ENCODE peak calls at places on chromosomes 13 and 19, in six cellular contexts. One of them, this sample, is unnamed.

GRCh38 chr19:35975608-35976214 is 19.3 kb upstream of the SDHAF1 start:
- DNase-seq in stomach: no peak
- DNase-seq in transverse colon: no peak
- DNase-seq in vagina: no peak
- DNase-seq in esophagus muscularis mucosa: no peak
- DNase-seq in HCT116: no peak
- DNase-seq in this sample: no peak

GRCh38 chr13:106537521-106537920 is 2.1 kb upstream of the EFNB2 start:
- DNase-seq in stomach: no peak
- DNase-seq in transverse colon: no peak
- DNase-seq in vagina: no peak
- DNase-seq in esophagus muscularis mucosa: no peak
- DNase-seq in HCT116: no peak
- DNase-seq in this sample: no peak

GRCh38 chr19:8484331-8484894 is 18.0 kb downstream of the PRAM1 start:
- DNase-seq in stomach: peak; percentile 48
- DNase-seq in transverse colon: peak; percentile 56
- DNase-seq in vagina: no peak
- DNase-seq in esophagus muscularis mucosa: no peak
- DNase-seq in HCT116: no peak
- DNase-seq in this sample: peak; percentile 82

GRCh38 chr19:34336781-34337271 is 28.2 kb upstream of the GPI start:
- DNase-seq in stomach: no peak
- DNase-seq in transverse colon: no peak
- DNase-seq in vagina: no peak
- DNase-seq in esophagus muscularis mucosa: no peak
- DNase-seq in HCT116: peak; percentile 8
- DNase-seq in this sample: no peak

GRCh38 chr19:5674734-5675133 is 5.6 kb downstream of the MICOS13 start:
- DNase-seq in stomach: no peak
- DNase-seq in transverse colon: no peak
- DNase-seq in vagina: no peak
- DNase-seq in esophagus muscularis mucosa: no peak
- DNase-seq in HCT116: no peak
- DNase-seq in this sample: no peak

GRCh38 chr19:8366961-8367326 is 3.0 kb downstream of the ANGPTL4 start:
- DNase-seq in stomach: no peak
- DNase-seq in transverse colon: peak; percentile 30
- DNase-seq in vagina: no peak
- DNase-seq in esophagus muscularis mucosa: no peak
- DNase-seq in HCT116: no peak
- DNase-seq in this sample: peak; percentile 47

GRCh38 chr19:36837525-36837901 is 674 bp downstream of the ZNF790 start:
- DNase-seq in stomach: no peak
- DNase-seq in transverse colon: no peak
- DNase-seq in vagina: no peak
- DNase-seq in esophagus muscularis mucosa: no peak
- DNase-seq in HCT116: no peak
- DNase-seq in this sample: no peak

GRCh38 chr13:114024603-114025431 is 50.9 kb upstream of the C13orf46 start:
- DNase-seq in stomach: no peak
- DNase-seq in transverse colon: peak; percentile 63
- DNase-seq in vagina: no peak
- DNase-seq in esophagus muscularis mucosa: no peak
- DNase-seq in HCT116: no peak
- DNase-seq in this sample: no peak

GRCh38 chr13:39729161-39729560 is 73.7 kb downstream of the COG6 start:
- DNase-seq in stomach: no peak
- DNase-seq in transverse colon: no peak
- DNase-seq in vagina: no peak
- DNase-seq in esophagus muscularis mucosa: no peak
- DNase-seq in HCT116: no peak
- DNase-seq in this sample: no peak

GRCh38 chr13:92158335-92158734 is 759.9 kb downstream of the GPC5 start:
- DNase-seq in stomach: no peak
- DNase-seq in transverse colon: no peak
- DNase-seq in vagina: no peak
- DNase-seq in esophagus muscularis mucosa: no peak
- DNase-seq in HCT116: no peak
- DNase-seq in this sample: no peak

GRCh38 chr13:76965759-76966421 is 17.6 kb downstream of the ACOD1 start:
- DNase-seq in stomach: peak; percentile 33
- DNase-seq in transverse colon: peak; percentile 14
- DNase-seq in vagina: no peak
- DNase-seq in esophagus muscularis mucosa: no peak
- DNase-seq in HCT116: no peak
- DNase-seq in this sample: no peak

DNA sequence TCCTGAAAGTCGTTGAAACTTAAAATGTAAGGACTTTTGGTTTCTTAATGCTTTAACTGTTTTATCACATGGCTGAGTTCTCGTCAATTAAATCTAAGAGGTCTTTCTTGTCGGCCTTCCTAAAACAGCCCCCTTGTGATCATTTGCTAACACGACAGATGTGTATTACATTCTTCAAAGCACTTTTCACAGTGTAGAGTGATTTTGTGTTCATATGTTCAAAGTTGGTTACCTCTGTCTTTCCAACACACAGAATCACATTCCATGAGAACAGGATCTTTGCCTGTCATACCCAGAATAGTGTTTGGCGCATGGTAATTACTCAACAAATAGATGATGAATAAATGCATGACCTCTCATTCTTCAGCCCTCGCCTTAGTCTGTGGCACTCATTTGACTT is 1.1 kb downstream of the GTF2F2 start:
- DNase-seq in stomach: no peak
- DNase-seq in transverse colon: no peak
- DNase-seq in vagina: no peak
- DNase-seq in esophagus muscularis mucosa: no peak
- DNase-seq in HCT116: peak; percentile 16
- DNase-seq in this sample: no peak
- TF ChIP-seq CTCF in stomach: no peak
- TF ChIP-seq CTCF in transverse colon: no peak
- TF ChIP-seq CTCF in vagina: no peak
- TF ChIP-seq CTCF in esophagus muscularis mucosa: no peak
- TF ChIP-seq CTCF in HCT116: peak; percentile 36
- TF ChIP-seq CTCF in this sample: no peak

GRCh38 chr19:4405977-4406376 is 3.5 kb downstream of the CHAF1A start:
- DNase-seq in stomach: no peak
- DNase-seq in transverse colon: no peak
- DNase-seq in vagina: no peak
- DNase-seq in esophagus muscularis mucosa: no peak
- DNase-seq in HCT116: no peak
- DNase-seq in this sample: no peak

GRCh38 chr19:4401482-4402170 is 814 bp upstream of the CHAF1A start:
- DNase-seq in stomach: no peak
- DNase-seq in transverse colon: no peak
- DNase-seq in vagina: no peak
- DNase-seq in esophagus muscularis mucosa: no peak
- DNase-seq in HCT116: no peak
- DNase-seq in this sample: no peak

GRCh38 chr19:4403005-4403761 is 743 bp downstream of the CHAF1A start:
- DNase-seq in stomach: no peak
- DNase-seq in transverse colon: no peak
- DNase-seq in vagina: no peak
- DNase-seq in esophagus muscularis mucosa: no peak
- DNase-seq in HCT116: no peak
- DNase-seq in this sample: no peak

GRCh38 chr19:4399871-4400768 is at the start of gene SH3GL1:
- DNase-seq in stomach: peak; percentile 96
- DNase-seq in transverse colon: peak; percentile 95
- DNase-seq in vagina: no peak
- DNase-seq in esophagus muscularis mucosa: peak; percentile 98
- DNase-seq in HCT116: peak; percentile 86
- DNase-seq in this sample: peak; percentile 98

DNA sequence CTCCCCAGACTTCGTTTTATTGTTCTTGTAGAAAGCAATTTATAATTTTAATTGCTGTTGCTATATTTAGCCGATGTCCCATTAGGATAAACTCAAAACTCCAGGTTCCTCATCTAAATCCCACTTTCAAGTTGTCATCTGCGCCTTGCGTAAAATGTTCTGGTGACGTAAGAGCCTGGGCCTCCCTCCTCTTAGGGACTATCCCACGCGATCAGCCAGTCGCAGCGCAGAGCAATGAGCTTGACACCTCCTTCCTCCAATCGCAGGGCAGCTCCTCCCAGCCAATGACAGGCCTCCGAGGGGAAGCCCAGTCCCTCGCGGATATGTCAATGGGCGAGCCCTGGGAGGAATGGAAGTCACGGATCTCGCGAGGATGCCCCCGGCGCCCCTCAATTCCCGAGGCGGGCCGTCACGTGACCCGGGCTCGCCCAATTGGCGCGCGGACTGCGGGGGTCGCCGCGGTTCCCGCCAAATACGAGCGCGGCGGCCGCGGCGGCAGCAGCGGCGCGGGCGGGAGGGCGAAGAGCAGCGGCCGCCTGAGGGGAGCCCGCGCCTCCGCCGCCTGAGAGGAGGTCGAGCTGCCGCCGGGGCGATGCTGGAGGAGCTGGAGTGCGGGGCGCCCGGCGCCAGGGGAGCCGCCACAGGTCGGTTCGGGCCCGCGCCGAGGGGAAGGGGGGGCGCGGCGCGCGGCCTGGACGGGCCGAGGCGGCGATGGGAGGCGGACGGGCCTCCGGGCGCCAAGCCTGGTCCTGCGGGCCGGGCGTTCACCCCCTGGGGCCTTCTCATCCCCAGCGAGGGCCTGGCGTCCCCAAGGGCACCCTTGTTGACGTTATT is at the start of gene CHAF1A:
- DNase-seq in stomach: peak; percentile 99
- DNase-seq in transverse colon: peak; percentile 99
- DNase-seq in vagina: peak; percentile 100
- DNase-seq in esophagus muscularis mucosa: peak; percentile 100
- DNase-seq in HCT116: peak; percentile 100
- DNase-seq in this sample: peak; percentile 99
- TF ChIP-seq POLR2A in stomach: peak; percentile 29
- TF ChIP-seq POLR2A in transverse colon: peak; percentile 26
- TF ChIP-seq POLR2A in vagina: no peak
- TF ChIP-seq POLR2A in esophagus muscularis mucosa: no peak
- TF ChIP-seq POLR2A in HCT116: peak; percentile 47
- TF ChIP-seq POLR2A in this sample: no peak

DNA sequence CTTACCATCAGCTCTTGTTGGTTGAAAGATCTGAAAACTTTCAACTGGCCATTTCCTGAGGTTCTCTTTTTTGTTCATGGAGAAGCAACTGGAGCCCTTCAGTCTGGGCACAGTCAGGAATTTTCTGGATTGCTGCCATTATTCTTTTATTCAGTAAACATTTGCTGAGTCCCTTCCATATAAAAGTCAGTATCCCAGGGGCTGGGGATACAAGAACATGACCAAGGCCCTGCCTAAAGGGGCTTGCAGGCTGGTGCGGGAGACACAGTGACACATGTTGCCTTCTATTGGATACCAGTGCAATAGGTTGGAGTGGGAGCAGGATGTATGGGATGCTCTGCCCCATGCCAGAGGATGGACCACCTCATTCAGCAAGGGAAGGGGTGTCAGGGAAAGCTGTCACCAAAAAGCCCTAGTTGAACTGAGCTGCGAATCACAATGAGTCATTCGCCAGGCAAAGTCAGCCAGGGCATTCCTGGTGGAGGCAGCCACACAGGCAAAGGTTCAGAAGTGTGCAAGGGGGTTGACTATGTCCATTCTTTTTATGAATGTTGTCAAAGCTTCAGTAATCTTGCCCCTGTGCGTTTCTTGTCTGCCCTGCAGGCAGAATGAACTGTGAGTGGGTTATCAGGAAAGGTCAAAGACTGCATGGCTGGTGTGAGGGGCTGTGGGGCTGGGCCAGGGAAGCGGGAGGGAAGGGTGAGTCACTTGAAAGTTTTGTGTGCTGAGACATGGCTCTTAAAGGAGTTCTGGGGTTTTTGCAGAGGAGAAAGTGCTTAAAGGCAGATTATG is 395.9 kb downstream of the KCNRG start:
- DNase-seq in stomach: no peak
- DNase-seq in transverse colon: no peak
- DNase-seq in vagina: no peak
- DNase-seq in esophagus muscularis mucosa: no peak
- DNase-seq in HCT116: peak; percentile 69
- DNase-seq in this sample: no peak
- TF ChIP-seq POLR2AphosphoS5 in stomach: no peak
- TF ChIP-seq POLR2AphosphoS5 in transverse colon: no peak
- TF ChIP-seq POLR2AphosphoS5 in vagina: no peak
- TF ChIP-seq POLR2AphosphoS5 in esophagus muscularis mucosa: no peak
- TF ChIP-seq POLR2AphosphoS5 in HCT116: peak; percentile 23
- TF ChIP-seq POLR2AphosphoS5 in this sample: no peak

GRCh38 chr13:49679244-49679643 is 12.0 kb downstream of the EBPL start:
- DNase-seq in stomach: peak; percentile 38
- DNase-seq in transverse colon: no peak
- DNase-seq in vagina: peak; percentile 11
- DNase-seq in esophagus muscularis mucosa: no peak
- DNase-seq in HCT116: no peak
- DNase-seq in this sample: no peak
- TF ChIP-seq CTCF in stomach: no peak
- TF ChIP-seq CTCF in transverse colon: no peak
- TF ChIP-seq CTCF in vagina: no peak
- TF ChIP-seq CTCF in esophagus muscularis mucosa: no peak
- TF ChIP-seq CTCF in HCT116: no peak
- TF ChIP-seq CTCF in this sample: no peak

DNA sequence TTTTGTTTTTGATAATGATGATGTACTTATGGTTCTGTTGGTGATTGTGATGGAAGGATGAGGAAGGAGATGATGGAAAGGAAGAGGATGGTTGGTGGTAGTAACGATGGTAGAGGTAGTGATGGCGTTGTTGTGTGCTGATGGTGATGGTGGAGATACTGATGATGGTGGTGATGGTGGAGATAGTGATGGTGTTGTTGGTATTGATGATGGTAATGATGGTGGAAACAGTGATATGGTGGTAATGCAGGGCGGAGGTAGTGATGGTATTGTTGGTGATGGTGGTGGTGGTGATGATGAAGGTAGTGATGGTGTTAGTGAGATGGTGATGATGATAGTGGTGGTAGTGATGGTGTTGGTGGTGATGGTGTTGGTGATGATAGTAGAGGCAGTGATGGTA is 12.7 kb downstream of the CLEC17A start:
- DNase-seq in stomach: no peak
- DNase-seq in transverse colon: no peak
- DNase-seq in vagina: no peak
- DNase-seq in esophagus muscularis mucosa: no peak
- DNase-seq in HCT116: no peak
- DNase-seq in this sample: no peak
- TF ChIP-seq POLR2A in stomach: no peak
- TF ChIP-seq POLR2A in transverse colon: no peak
- TF ChIP-seq POLR2A in vagina: no peak
- TF ChIP-seq POLR2A in esophagus muscularis mucosa: no peak
- TF ChIP-seq POLR2A in HCT116: no peak
- TF ChIP-seq POLR2A in this sample: no peak